ENCODE peak calls at places on chromosomes 1 and 21, in six cellular contexts. M is neural crest cell; I is posterior vena cava; C is OCI-LY7; J is hepatic stellate cell; W is naive thymus-derived CD8-positive, alpha-beta T cell. S is an unnamed sample.

GRCh38 chr1:50972766-50973165 is 2.7 kb downstream of the CDKN2C start:
- DNase-seq in W (no peak), I (no peak), J (no peak), C (no peak), M (no peak), S (no peak)

GRCh38 chr1:165144757-165145397 is 211.6 kb downstream of the LMX1A start:
- DNase-seq in I (no peak), W (no peak), C (peak; percentile 42), M (peak; percentile 64), J (peak; percentile 20), S (peak; percentile 69)

GRCh38 chr1:31955917-31956736 is 18.0 kb upstream of the PTP4A2 start:
- DNase-seq in C (no peak), M (no peak), I (peak; percentile 92), W (peak; percentile 62), J (peak; percentile 84), S (no peak)

GRCh38 chr1:203528098-203528497 is 34.1 kb downstream of the OPTC start:
- DNase-seq in I (no peak), M (no peak), W (no peak), J (no peak), C (no peak), S (no peak)

GRCh38 chr21:36852293-36852692 is 114.2 kb downstream of the HLCS start:
- DNase-seq in M (no peak), I (no peak), J (no peak), C (no peak), W (no peak), S (no peak)

GRCh38 chr1:184970691-184971161 is 3.6 kb downstream of the NIBAN1 start:
- DNase-seq in I (no peak), M (no peak), J (no peak), C (no peak), W (no peak), S (no peak)

GRCh38 chr1:47844556-47844950 is 152.6 kb downstream of the TRABD2B start:
- DNase-seq in I (no peak), J (no peak), M (no peak), W (no peak), C (no peak), S (no peak)

GRCh38 chr1:238647877-238648276 is 738.5 kb upstream of the CHRM3 start:
- DNase-seq in M (no peak), I (no peak), J (peak; percentile 40), W (no peak), C (no peak), S (no peak)

GRCh38 chr1:93967276-93967675 is 58.0 kb upstream of the GCLM start:
- DNase-seq in J (no peak), C (no peak), W (no peak), M (no peak), I (no peak), S (no peak)

GRCh38 chr1:12438349-12438924 is 179.6 kb downstream of the DHRS3 start:
- DNase-seq in M (no peak), J (no peak), W (no peak), C (no peak), I (no peak), S (no peak)

GRCh38 chr1:187257476-187257875 is 428.7 kb downstream of the PLA2G4A start:
- DNase-seq in J (no peak), I (no peak), M (no peak), W (no peak), C (no peak), S (no peak)

GRCh38 chr1:56797079-56797685 is 22.0 kb downstream of the FYB2 start:
- DNase-seq in M (no peak), W (no peak), I (no peak), J (no peak), C (no peak), S (no peak)

GRCh38 chr1:28067523-28068090 is 20.8 kb downstream of the EYA3 start:
- DNase-seq in M (no peak), I (no peak), J (no peak), W (no peak), C (no peak), S (no peak)

S was measured in left lobe of liver.